ENCODE peak calls at places on chromosomes 6 and 20, in five cellular contexts. Q is WTC11, D is GM23338, N is mesothelial cell of epicardium, T is EH. Y is an unnamed sample.

GRCh38 chr20:49583669-49584417 is 15.9 kb upstream of the PTGIS start:
- DNase-seq in N (no peak), Q (no peak), D (no peak), T (peak), Y (peak)

GRCh38 chr20:23257848-23258746 is 92.5 kb upstream of the NXT1 start:
- DNase-seq in T (peak), N (no peak), D (no peak), Q (no peak), Y (peak)

GRCh38 chr6:118719351-118720124 is 68.1 kb upstream of the CEP85L start:
- DNase-seq in T (no peak), N (no peak), Q (no peak), D (no peak), Y (no peak)

GRCh38 chr20:50645253-50646068 is 45.9 kb downstream of the RIPOR3 start:
- DNase-seq in N (peak), D (peak), Q (peak), T (peak), Y (peak)

GRCh38 chr6:45212976-45213375 is 115.2 kb upstream of the RUNX2 start:
- DNase-seq in T (peak), D (peak), N (no peak), Q (no peak), Y (peak)

GRCh38 chr6:26251354-26252081 is 113.5 kb upstream of the BTN3A2 start:
- DNase-seq in N (peak), D (peak), Q (peak), T (peak), Y (peak)

GRCh38 chr6:144219056-144219685 is 66.0 kb upstream of the UTRN start:
- DNase-seq in Q (no peak), N (no peak), D (peak), T (peak), Y (peak)

GRCh38 chr20:63475209-63475608 is 2.8 kb upstream of the KCNQ2 start:
- DNase-seq in D (peak), T (peak), N (peak), Q (peak), Y (peak)

GRCh38 chr20:45097485-45098095 is 3.3 kb downstream of the KCNS1 start:
- DNase-seq in D (peak), T (no peak), N (no peak), Q (peak), Y (no peak)

GRCh38 chr6:14799928-14800327 is 445.9 kb upstream of the JARID2 start:
- DNase-seq in D (peak), N (no peak), Q (peak), T (peak), Y (peak)

GRCh38 chr6:164286021-164286420 is 871.5 kb downstream of the QKI start:
- DNase-seq in Q (no peak), T (no peak), D (no peak), N (no peak), Y (no peak)

GRCh38 chr20:53828673-53829085 is 235.0 kb upstream of the ZNF217 start:
- DNase-seq in T (peak), Q (no peak), N (no peak), D (peak), Y (peak)

GRCh38 chr20:35601021-35601973 is 14.3 kb upstream of the SPAG4 start:
- DNase-seq in Q (peak), N (peak), D (peak), T (peak), Y (peak)

GRCh38 chr20:57791946-57792328 is 82.1 kb upstream of the PMEPA1 start:
- DNase-seq in D (no peak), Q (no peak), N (no peak), T (no peak), Y (no peak)

GRCh38 chr6:15303162-15303919 is 57.5 kb downstream of the JARID2 start:
- DNase-seq in Q (no peak), T (no peak), N (no peak), D (no peak), Y (no peak)

GRCh38 chr20:47444584-47444983 is 57.1 kb upstream of the NCOA3 start:
- DNase-seq in Q (no peak), T (no peak), N (no peak), D (no peak), Y (no peak)

GRCh38 chr6:146546440-146546839 is 2.8 kb downstream of the RAB32 start:
- DNase-seq in N (no peak), T (peak), Q (no peak), D (peak), Y (peak)

GRCh38 chr6:163756079-163756478 is 341.6 kb downstream of the QKI start:
- DNase-seq in T (no peak), N (no peak), Q (no peak), D (no peak), Y (no peak)

GRCh38 chr6:112050417-112050816 is 3.5 kb upstream of the CCN6 start:
- DNase-seq in D (no peak), T (no peak), Q (no peak), N (no peak), Y (no peak)

GRCh38 chr6:84777888-84778287 is 13.5 kb upstream of the TBX18 start:
- DNase-seq in N (no peak), T (peak), D (no peak), Q (no peak), Y (peak)

GRCh38 chr6:13065596-13065995 is 262.7 kb downstream of the TBC1D7 start:
- DNase-seq in Q (no peak), N (no peak), D (no peak), T (peak), Y (no peak)